ENCODE peak calls at places on chromosomes 11 and 22, in ten cellular contexts. One of them, this sample, is unnamed. For H3K4me1, the result is how much of the 10 kb centered on the place peaks cover.

GRCh38 chr11:133382217-133382746 is 150.0 kb downstream of the OPCML start:
- DNase-seq in heart right ventricle: no peak
- DNase-seq in body of pancreas: no peak
- DNase-seq in colonic mucosa: no peak
- DNase-seq in uterus: no peak
- DNase-seq in endodermal cell: no peak
- DNase-seq in OCI-LY7: no peak
- DNase-seq in tibial artery: no peak
- DNase-seq in breast epithelium: no peak
- DNase-seq in A549: no peak
- DNase-seq in this sample: no peak

GRCh38 chr11:101706541-101706940 is 122.7 kb upstream of the TRPC6 start:
- DNase-seq in colonic mucosa: no peak
- DNase-seq in tibial artery: no peak
- DNase-seq in body of pancreas: no peak
- DNase-seq in uterus: no peak
- DNase-seq in endodermal cell: no peak
- DNase-seq in heart right ventricle: no peak
- DNase-seq in A549: peak
- DNase-seq in breast epithelium: no peak
- DNase-seq in OCI-LY7: no peak
- DNase-seq in this sample: no peak

GRCh38 chr11:398826-399225 is 4.8 kb downstream of the PKP3 start:
- DNase-seq in OCI-LY7: no peak
- DNase-seq in heart right ventricle: no peak
- DNase-seq in endodermal cell: no peak
- DNase-seq in tibial artery: no peak
- DNase-seq in body of pancreas: no peak
- DNase-seq in A549: no peak
- DNase-seq in colonic mucosa: no peak
- DNase-seq in uterus: no peak
- DNase-seq in breast epithelium: no peak
- DNase-seq in this sample: no peak

GRCh38 chr22:40853961-40854360 is 2.5 kb downstream of the ST13 start:
- DNase-seq in A549: no peak
- DNase-seq in colonic mucosa: no peak
- DNase-seq in breast epithelium: no peak
- DNase-seq in endodermal cell: no peak
- DNase-seq in tibial artery: no peak
- DNase-seq in OCI-LY7: peak
- DNase-seq in uterus: no peak
- DNase-seq in heart right ventricle: no peak
- DNase-seq in body of pancreas: no peak
- DNase-seq in this sample: no peak

GRCh38 chr11:18669629-18670162 is 28.9 kb upstream of the TMEM86A start:
- DNase-seq in tibial artery: no peak
- DNase-seq in colonic mucosa: no peak
- DNase-seq in endodermal cell: peak
- DNase-seq in breast epithelium: no peak
- DNase-seq in A549: no peak
- DNase-seq in body of pancreas: peak
- DNase-seq in heart right ventricle: no peak
- DNase-seq in uterus: no peak
- DNase-seq in OCI-LY7: no peak
- DNase-seq in this sample: no peak

GRCh38 chr11:15551897-15552851 is 437.5 kb downstream of the INSC start:
- DNase-seq in tibial artery: no peak
- DNase-seq in uterus: no peak
- DNase-seq in body of pancreas: no peak
- DNase-seq in endodermal cell: peak
- DNase-seq in colonic mucosa: no peak
- DNase-seq in breast epithelium: no peak
- DNase-seq in OCI-LY7: no peak
- DNase-seq in heart right ventricle: no peak
- DNase-seq in A549: no peak
- DNase-seq in this sample: no peak

GRCh38 chr11:45801723-45802315 is 3.1 kb upstream of the SLC35C1 start:
- DNase-seq in heart right ventricle: no peak
- DNase-seq in A549: no peak
- DNase-seq in colonic mucosa: peak
- DNase-seq in tibial artery: no peak
- DNase-seq in endodermal cell: no peak
- DNase-seq in breast epithelium: no peak
- DNase-seq in body of pancreas: no peak
- DNase-seq in OCI-LY7: peak
- DNase-seq in uterus: no peak
- DNase-seq in this sample: no peak

GRCh38 chr11:80632156-80632555 is 1191.3 kb upstream of the TENM4 start:
- DNase-seq in colonic mucosa: no peak
- DNase-seq in body of pancreas: no peak
- DNase-seq in endodermal cell: no peak
- DNase-seq in A549: no peak
- DNase-seq in heart right ventricle: no peak
- DNase-seq in OCI-LY7: no peak
- DNase-seq in breast epithelium: no peak
- DNase-seq in uterus: no peak
- DNase-seq in tibial artery: no peak
- DNase-seq in this sample: no peak

GRCh38 chr11:100687630-100688395 is 725 bp downstream of the ARHGAP42 start:
- DNase-seq in body of pancreas: peak
- DNase-seq in A549: peak
- DNase-seq in uterus: peak
- DNase-seq in OCI-LY7: no peak
- DNase-seq in heart right ventricle: peak
- DNase-seq in endodermal cell: peak
- DNase-seq in breast epithelium: no peak
- DNase-seq in tibial artery: peak
- DNase-seq in colonic mucosa: peak
- DNase-seq in this sample: peak

GRCh38 chr22:48889887-48890692 is 937.6 kb downstream of the BRD1 start:
- DNase-seq in OCI-LY7: no peak
- DNase-seq in uterus: no peak
- DNase-seq in breast epithelium: no peak
- DNase-seq in endodermal cell: peak
- DNase-seq in colonic mucosa: peak
- DNase-seq in body of pancreas: no peak
- DNase-seq in A549: no peak
- DNase-seq in tibial artery: no peak
- DNase-seq in heart right ventricle: no peak
- DNase-seq in this sample: no peak

GRCh38 chr11:76712125-76712524 is 41.6 kb upstream of the LRRC32 start:
- DNase-seq in colonic mucosa: no peak
- DNase-seq in breast epithelium: no peak
- DNase-seq in tibial artery: no peak
- DNase-seq in endodermal cell: no peak
- DNase-seq in uterus: no peak
- DNase-seq in heart right ventricle: no peak
- DNase-seq in body of pancreas: no peak
- DNase-seq in A549: no peak
- DNase-seq in OCI-LY7: no peak
- DNase-seq in this sample: no peak

GRCh38 chr11:76716268-76716667 is 45.7 kb upstream of the LRRC32 start:
- DNase-seq in uterus: no peak
- DNase-seq in A549: no peak
- DNase-seq in body of pancreas: no peak
- DNase-seq in OCI-LY7: no peak
- DNase-seq in colonic mucosa: no peak
- DNase-seq in endodermal cell: no peak
- DNase-seq in breast epithelium: no peak
- DNase-seq in tibial artery: no peak
- DNase-seq in heart right ventricle: no peak
- DNase-seq in this sample: no peak

GRCh38 chr11:76717369-76717768 is 46.8 kb upstream of the LRRC32 start:
- DNase-seq in colonic mucosa: no peak
- DNase-seq in endodermal cell: no peak
- DNase-seq in A549: no peak
- DNase-seq in tibial artery: no peak
- DNase-seq in body of pancreas: no peak
- DNase-seq in OCI-LY7: no peak
- DNase-seq in uterus: no peak
- DNase-seq in breast epithelium: no peak
- DNase-seq in heart right ventricle: no peak
- DNase-seq in this sample: no peak

GRCh38 chr11:76713499-76713898 is 43.0 kb upstream of the LRRC32 start:
- DNase-seq in uterus: no peak
- DNase-seq in endodermal cell: no peak
- DNase-seq in heart right ventricle: no peak
- DNase-seq in body of pancreas: no peak
- DNase-seq in A549: no peak
- DNase-seq in tibial artery: no peak
- DNase-seq in OCI-LY7: no peak
- DNase-seq in colonic mucosa: no peak
- DNase-seq in breast epithelium: no peak
- DNase-seq in this sample: no peak

GRCh38 chr11:76714493-76714892 is 43.9 kb upstream of the LRRC32 start:
- DNase-seq in colonic mucosa: no peak
- DNase-seq in uterus: no peak
- DNase-seq in tibial artery: no peak
- DNase-seq in breast epithelium: no peak
- DNase-seq in A549: no peak
- DNase-seq in OCI-LY7: no peak
- DNase-seq in heart right ventricle: no peak
- DNase-seq in endodermal cell: no peak
- DNase-seq in body of pancreas: no peak
- DNase-seq in this sample: no peak
- TF ChIP-seq CTCF in colonic mucosa: no peak
- TF ChIP-seq CTCF in uterus: no peak
- TF ChIP-seq CTCF in tibial artery: no peak
- TF ChIP-seq CTCF in breast epithelium: no peak
- TF ChIP-seq CTCF in A549: no peak
- TF ChIP-seq CTCF in OCI-LY7: peak
- TF ChIP-seq CTCF in heart right ventricle: no peak
- TF ChIP-seq CTCF in endodermal cell: peak
- TF ChIP-seq CTCF in body of pancreas: no peak
- TF ChIP-seq CTCF in this sample: no peak

GRCh38 chr11:1872267-1872985 is 19.3 kb downstream of the PRR33 start:
- DNase-seq in heart right ventricle: peak
- DNase-seq in tibial artery: no peak
- DNase-seq in A549: no peak
- DNase-seq in endodermal cell: no peak
- DNase-seq in OCI-LY7: no peak
- DNase-seq in body of pancreas: no peak
- DNase-seq in breast epithelium: no peak
- DNase-seq in uterus: no peak
- DNase-seq in colonic mucosa: no peak
- DNase-seq in this sample: no peak

GRCh38 chr11:1874406-1875092 is 17.1 kb downstream of the PRR33 start:
- DNase-seq in body of pancreas: no peak
- DNase-seq in A549: no peak
- DNase-seq in uterus: peak
- DNase-seq in breast epithelium: no peak
- DNase-seq in colonic mucosa: no peak
- DNase-seq in heart right ventricle: peak
- DNase-seq in tibial artery: no peak
- DNase-seq in OCI-LY7: no peak
- DNase-seq in endodermal cell: no peak
- DNase-seq in this sample: no peak

GRCh38 chr11:1871531-1871930 is 18.6 kb downstream of the LSP1 start:
- DNase-seq in uterus: no peak
- DNase-seq in OCI-LY7: no peak
- DNase-seq in endodermal cell: no peak
- DNase-seq in A549: no peak
- DNase-seq in heart right ventricle: peak
- DNase-seq in colonic mucosa: no peak
- DNase-seq in tibial artery: no peak
- DNase-seq in breast epithelium: no peak
- DNase-seq in body of pancreas: no peak
- DNase-seq in this sample: no peak

GRCh38 chr11:1875093-1875785 is 16.5 kb downstream of the PRR33 start:
- DNase-seq in body of pancreas: no peak
- DNase-seq in endodermal cell: no peak
- DNase-seq in uterus: peak
- DNase-seq in colonic mucosa: no peak
- DNase-seq in A549: no peak
- DNase-seq in breast epithelium: no peak
- DNase-seq in tibial artery: no peak
- DNase-seq in heart right ventricle: peak
- DNase-seq in OCI-LY7: no peak
- DNase-seq in this sample: no peak

DNA sequence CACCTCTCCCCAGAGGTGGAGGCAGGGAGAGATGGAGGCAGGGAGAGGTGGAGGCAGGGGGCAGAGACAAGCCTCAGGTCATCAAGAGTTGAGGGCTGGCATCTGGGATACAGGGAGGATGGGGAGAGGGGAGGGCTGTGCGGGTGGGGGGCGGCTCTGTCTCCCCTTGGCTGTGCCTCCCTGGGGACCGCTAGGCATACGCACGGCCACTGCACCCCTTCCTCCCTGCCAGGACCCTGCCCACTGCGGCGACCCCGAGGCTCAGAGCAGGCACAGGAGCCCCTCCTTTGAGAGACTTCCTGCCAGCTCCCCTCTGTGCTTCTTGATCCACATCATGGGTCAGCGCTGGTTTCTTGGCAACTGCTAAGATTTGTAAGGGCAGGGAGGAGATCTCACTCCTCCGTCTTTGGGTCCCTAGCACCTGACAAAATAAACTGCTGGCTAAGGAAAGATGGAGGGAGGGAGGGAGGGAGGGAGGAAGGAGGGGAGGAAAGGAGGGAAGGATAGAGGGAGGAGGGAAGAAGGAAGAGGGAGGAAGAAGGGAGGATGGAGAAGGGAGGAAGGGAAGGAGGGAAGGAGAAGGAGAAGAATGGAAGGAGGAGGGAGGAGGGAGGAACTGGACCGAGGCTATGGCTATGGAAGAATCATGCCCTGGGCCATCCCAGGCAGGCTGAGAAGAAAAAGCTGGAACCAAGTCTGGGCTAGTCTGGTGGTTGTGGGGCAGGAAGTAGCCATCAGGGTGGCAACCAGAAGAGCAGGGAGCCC is 18.5 kb downstream of the PRR33 start:
- DNase-seq in body of pancreas: no peak
- DNase-seq in breast epithelium: no peak
- DNase-seq in uterus: no peak
- DNase-seq in endodermal cell: no peak
- DNase-seq in A549: no peak
- DNase-seq in heart right ventricle: peak
- DNase-seq in colonic mucosa: no peak
- DNase-seq in tibial artery: no peak
- DNase-seq in OCI-LY7: no peak
- DNase-seq in this sample: no peak
- H3K4me1 ChIP-seq in body of pancreas: under half
- H3K4me1 ChIP-seq in breast epithelium: under half
- H3K4me1 ChIP-seq in uterus: under half
- H3K4me1 ChIP-seq in endodermal cell: under half
- H3K4me1 ChIP-seq in A549: under half
- H3K4me1 ChIP-seq in heart right ventricle: half or more
- H3K4me1 ChIP-seq in colonic mucosa: under half
- H3K4me1 ChIP-seq in tibial artery: half or more
- H3K4me1 ChIP-seq in OCI-LY7: under half
- H3K4me1 ChIP-seq in this sample: under half

GRCh38 chr11:34641456-34641855 is 20.6 kb downstream of the EHF start:
- DNase-seq in colonic mucosa: peak
- DNase-seq in A549: no peak
- DNase-seq in heart right ventricle: no peak
- DNase-seq in breast epithelium: no peak
- DNase-seq in tibial artery: no peak
- DNase-seq in OCI-LY7: no peak
- DNase-seq in uterus: no peak
- DNase-seq in endodermal cell: no peak
- DNase-seq in body of pancreas: no peak
- DNase-seq in this sample: no peak
- H3K27ac ChIP-seq in colonic mucosa: peak
- H3K27ac ChIP-seq in A549: peak
- H3K27ac ChIP-seq in heart right ventricle: no peak
- H3K27ac ChIP-seq in breast epithelium: peak
- H3K27ac ChIP-seq in tibial artery: no peak
- H3K27ac ChIP-seq in OCI-LY7: no peak
- H3K27ac ChIP-seq in uterus: no peak
- H3K27ac ChIP-seq in endodermal cell: no peak
- H3K27ac ChIP-seq in body of pancreas: peak
- H3K27ac ChIP-seq in this sample: no peak

GRCh38 chr11:17631702-17632365 is 84.8 kb downstream of the OTOG start:
- DNase-seq in uterus: no peak
- DNase-seq in OCI-LY7: no peak
- DNase-seq in tibial artery: no peak
- DNase-seq in A549: no peak
- DNase-seq in heart right ventricle: no peak
- DNase-seq in endodermal cell: peak
- DNase-seq in colonic mucosa: no peak
- DNase-seq in body of pancreas: no peak
- DNase-seq in breast epithelium: no peak
- DNase-seq in this sample: no peak
- TF ChIP-seq CTCF in uterus: no peak
- TF ChIP-seq CTCF in OCI-LY7: no peak
- TF ChIP-seq CTCF in tibial artery: no peak
- TF ChIP-seq CTCF in A549: no peak
- TF ChIP-seq CTCF in heart right ventricle: no peak
- TF ChIP-seq CTCF in endodermal cell: peak
- TF ChIP-seq CTCF in colonic mucosa: no peak
- TF ChIP-seq CTCF in body of pancreas: no peak
- TF ChIP-seq CTCF in breast epithelium: no peak
- TF ChIP-seq CTCF in this sample: no peak